ENCODE peak calls at places on chromosomes 13 and 19, in nine cellular contexts. U is anterior cingulate cortex; S is stimulated activated CD4-positive, alpha-beta T cell treated with anti-CD3 and anti-CD28 coated beads, Interleukin-1b, Interleukin-23, amount 100 ng/mL, for 1 hour; C is GM18507; O is Calu3; R is astrocyte of the spinal cord; H is left cardiac atrium; L is fibroblast of the conjunctiva; F is Caki2. V is an unnamed sample.

GRCh38 chr19:7099597-7099921 is 30.1 kb downstream of the ZNF557 start:
- DNase-seq in U (no peak), S (no peak), C (no peak), O (no peak), R (no peak), H (no peak), L (no peak), F (no peak), V (no peak)

GRCh38 chr13:98022210-98022609 is 68.7 kb downstream of the IPO5 start:
- DNase-seq in U (peak), S (no peak), C (no peak), O (no peak), R (peak), H (peak), L (no peak), F (no peak), V (no peak)

GRCh38 chr13:77544765-77545316 is 9.3 kb downstream of the SCEL start:
- DNase-seq in U (no peak), S (no peak), C (no peak), O (no peak), R (no peak), H (no peak), L (no peak), F (no peak), V (no peak)

GRCh38 chr19:38321646-38322323 is 2.1 kb downstream of the KCNK6 start:
- DNase-seq in U (no peak), S (no peak), C (no peak), O (no peak), R (no peak), H (peak), L (no peak), F (no peak), V (no peak)

GRCh38 chr13:110317093-110317492 is 10.0 kb downstream of the COL4A2 start:
- DNase-seq in U (no peak), S (no peak), C (no peak), O (no peak), R (no peak), H (no peak), L (no peak), F (no peak), V (no peak)

GRCh38 chr19:10514211-10515145 is 2.8 kb downstream of the S1PR5 start:
- DNase-seq in U (no peak), S (no peak), C (no peak), O (peak), R (no peak), H (no peak), L (no peak), F (no peak), V (peak)

GRCh38 chr13:97977376-97977705 is 23.9 kb downstream of the IPO5 start:
- DNase-seq in U (no peak), S (no peak), C (no peak), O (no peak), R (no peak), H (no peak), L (no peak), F (no peak), V (no peak)

GRCh38 chr19:14369399-14370168 is 11.7 kb upstream of the ADGRE5 start:
- DNase-seq in U (no peak), S (peak), C (no peak), O (no peak), R (peak), H (peak), L (no peak), F (no peak), V (no peak)

GRCh38 chr13:23279321-23279720 is 98.5 kb downstream of the SGCG start:
- DNase-seq in U (no peak), S (no peak), C (no peak), O (no peak), R (no peak), H (no peak), L (no peak), F (no peak), V (no peak)

GRCh38 chr19:17495639-17496265 is 15.7 kb upstream of the PGLS start:
- DNase-seq in U (no peak), S (no peak), C (no peak), O (no peak), R (no peak), H (no peak), L (no peak), F (no peak), V (no peak)

GRCh38 chr19:4016486-4016885 is 8.9 kb downstream of the PIAS4 start:
- DNase-seq in U (peak), S (no peak), C (no peak), O (no peak), R (no peak), H (no peak), L (no peak), F (no peak), V (peak)

GRCh38 chr19:43482193-43482592 is 16.8 kb upstream of the LYPD3 start:
- DNase-seq in U (no peak), S (no peak), C (no peak), O (no peak), R (no peak), H (no peak), L (no peak), F (no peak), V (no peak)

GRCh38 chr13:65830411-65831172 is 1399.5 kb downstream of the PCDH9 start:
- DNase-seq in U (no peak), S (no peak), C (no peak), O (no peak), R (no peak), H (no peak), L (no peak), F (no peak), V (peak)

GRCh38 chr19:15529774-15530372 is 21.5 kb downstream of the CYP4F22 start:
- DNase-seq in U (no peak), S (no peak), C (no peak), O (no peak), R (no peak), H (no peak), L (no peak), F (no peak), V (no peak)

GRCh38 chr13:106468207-106468606 is 67.3 kb downstream of the EFNB2 start:
- DNase-seq in U (peak), S (no peak), C (no peak), O (no peak), R (no peak), H (no peak), L (no peak), F (no peak), V (no peak)

GRCh38 chr19:31127132-31127967 is 221.9 kb downstream of the TSHZ3 start:
- DNase-seq in U (no peak), S (no peak), C (no peak), O (no peak), R (peak), H (no peak), L (no peak), F (peak), V (no peak)

GRCh38 chr13:66354880-66355279 is 875.3 kb downstream of the PCDH9 start:
- DNase-seq in U (no peak), S (no peak), C (no peak), O (no peak), R (no peak), H (no peak), L (no peak), F (no peak), V (no peak)

GRCh38 chr13:105307776-105308175 is 1227.7 kb downstream of the EFNB2 start:
- DNase-seq in U (no peak), S (no peak), C (no peak), O (no peak), R (no peak), H (no peak), L (no peak), F (no peak), V (no peak)

GRCh38 chr19:310781-311496 is 19.7 kb upstream of the PLPP2 start:
- DNase-seq in U (no peak), S (no peak), C (no peak), O (no peak), R (no peak), H (no peak), L (no peak), F (no peak), V (no peak)

GRCh38 chr13:38687246-38688229 is 661 bp downstream of the FREM2 start:
- DNase-seq in U (no peak), S (no peak), C (no peak), O (peak), R (peak), H (no peak), L (no peak), F (no peak), V (no peak)

GRCh38 chr13:48551329-48551728 is 18.4 kb upstream of the RCBTB2 start:
- DNase-seq in U (no peak), S (no peak), C (no peak), O (no peak), R (no peak), H (no peak), L (no peak), F (no peak), V (no peak)

GRCh38 chr13:30133976-30134375 is 173.4 kb downstream of the KATNAL1 start:
- DNase-seq in U (peak), S (no peak), C (no peak), O (no peak), R (no peak), H (no peak), L (no peak), F (no peak), V (no peak)

GRCh38 chr19:40799558-40800338 is 757 bp downstream of the EGLN2 start:
- DNase-seq in U (no peak), S (no peak), C (no peak), O (peak), R (no peak), H (peak), L (no peak), F (no peak), V (no peak)

V was measured in posterior cingulate gyrus.